ENCODE peak calls at places on chromosomes 7 and 10, in five cellular contexts. N is A549, L is HepG2, E is K562, T is GM12878. M is an unnamed sample.

GRCh38 chr7:89837515-89837914 is 316.8 kb upstream of the STEAP1 start:
- DNase-seq in E (no peak), N (no peak), L (no peak), T (no peak), M (no peak)

GRCh38 chr10:100725041-100725440 is 20.3 kb upstream of the PAX2 start:
- DNase-seq in E (no peak), N (no peak), T (no peak), L (no peak), M (peak)

GRCh38 chr10:103765981-103766380 is 89.4 kb downstream of the SH3PXD2A start:
- DNase-seq in L (no peak), E (no peak), N (no peak), T (no peak), M (no peak)

GRCh38 chr7:136053689-136054485 is 76.7 kb upstream of the MTPN start:
- DNase-seq in T (no peak), N (no peak), L (no peak), E (peak), M (no peak)

GRCh38 chr7:28921822-28922221 is 36.3 kb downstream of the TRIL start:
- DNase-seq in N (peak), T (no peak), L (peak), E (peak), M (peak)

GRCh38 chr10:52359466-52359865 is 45.4 kb downstream of the DKK1 start:
- DNase-seq in E (no peak), L (no peak), T (no peak), N (no peak), M (no peak)

GRCh38 chr10:123797813-123798212 is 93.8 kb downstream of the CPXM2 start:
- DNase-seq in L (no peak), T (no peak), E (no peak), N (no peak), M (peak)

GRCh38 chr7:27899601-27900000 is 159.6 kb downstream of the TAX1BP1 start:
- DNase-seq in T (no peak), L (no peak), E (no peak), N (no peak), M (no peak)

GRCh38 chr7:103113164-103113563 is 35.7 kb downstream of the NAPEPLD start:
- DNase-seq in E (no peak), T (no peak), L (no peak), N (peak), M (no peak)

GRCh38 chr7:111006691-111007090 is 84.2 kb upstream of the LRRN3 start:
- DNase-seq in L (no peak), T (no peak), E (no peak), N (no peak), M (no peak)

GRCh38 chr7:73891178-73891885 is 30.4 kb downstream of the TMEM270 start:
- DNase-seq in L (no peak), T (no peak), E (peak), N (peak), M (peak)

GRCh38 chr10:58089739-58090138 is 178.0 kb downstream of the IPMK start:
- DNase-seq in E (no peak), T (no peak), N (no peak), L (no peak), M (peak)

GRCh38 chr10:77554996-77555397 is 82.6 kb downstream of the KCNMA1 start:
- DNase-seq in N (no peak), T (no peak), L (no peak), E (no peak), M (no peak)

GRCh38 chr7:55140221-55140980 is 121.6 kb downstream of the EGFR start:
- DNase-seq in T (peak), L (no peak), E (no peak), N (no peak), M (no peak)

GRCh38 chr7:33726582-33726981 is 178.8 kb upstream of the BMPER start:
- DNase-seq in T (no peak), L (no peak), N (no peak), E (no peak), M (peak)

GRCh38 chr10:119205926-119206602 is 1.3 kb upstream of the GRK5 start:
- DNase-seq in E (peak), L (peak), N (peak), T (no peak), M (peak)

GRCh38 chr10:117007080-117007479 is 2.1 kb upstream of the SHTN1 start:
- DNase-seq in T (no peak), E (peak), N (peak), L (peak), M (no peak)

GRCh38 chr10:4254101-4254994 is 469.3 kb upstream of the KLF6 start:
- DNase-seq in L (no peak), T (no peak), N (no peak), E (no peak), M (no peak)

GRCh38 chr10:44968101-44968886 is 8.7 kb downstream of the RASSF4 start:
- DNase-seq in L (no peak), N (no peak), E (no peak), T (no peak), M (no peak)

GRCh38 chr10:127942811-127943210 is 35.9 kb downstream of the PTPRE start:
- DNase-seq in T (no peak), E (no peak), N (no peak), L (no peak), M (no peak)
- TF ChIP-seq JUNB in T (no peak), E (no peak), N (no peak), L (no peak), M (no peak)

DNA sequence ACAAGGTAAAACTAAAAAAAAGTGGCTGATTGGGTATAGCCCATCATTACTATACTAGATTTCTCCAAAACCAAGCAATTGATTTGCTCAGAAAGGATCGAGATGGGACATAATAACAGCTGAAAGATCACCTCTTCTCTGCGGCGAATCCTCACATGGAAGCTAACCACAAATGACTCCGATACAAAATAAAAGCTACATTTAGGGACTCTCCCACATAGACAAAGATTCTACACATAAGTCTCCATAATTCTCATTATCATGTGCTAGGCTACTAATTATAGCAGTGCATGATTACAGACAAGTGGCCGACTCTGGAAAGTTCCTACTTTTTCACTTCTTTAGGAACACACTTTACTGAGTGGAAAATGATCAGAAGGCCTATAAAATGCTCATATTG is 116.9 kb downstream of the RSU1 start:
- DNase-seq in L (no peak), N (no peak), T (no peak), E (no peak), M (no peak)
- TF ChIP-seq JUNB in L (no peak), N (no peak), T (no peak), E (no peak), M (no peak)

DNA sequence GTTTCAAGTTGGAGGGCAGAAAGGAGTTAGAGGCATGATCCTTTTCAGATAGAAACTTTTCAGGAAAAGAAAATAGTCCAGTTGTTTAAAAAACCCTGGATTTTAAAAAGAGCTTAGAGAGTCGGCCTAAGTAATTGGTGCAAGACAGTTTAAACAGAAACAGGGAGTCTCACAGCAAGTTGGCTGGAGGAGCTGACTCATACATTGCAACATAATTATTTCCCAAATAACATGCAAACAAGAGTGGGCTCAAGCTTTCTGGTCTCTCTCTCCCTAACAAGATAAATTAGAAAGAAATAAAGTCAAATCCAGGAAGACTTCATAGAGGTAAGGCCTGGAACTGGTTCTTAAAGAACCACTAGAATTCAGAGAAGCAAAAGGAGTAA is 100.3 kb upstream of the AGBL3 start:
- DNase-seq in N (peak), E (no peak), L (peak), T (no peak), M (no peak)
- TF ChIP-seq JUNB in N (peak), E (no peak), L (no peak), T (no peak), M (no peak)

GRCh38 chr7:155357573-155358041 is 59.9 kb downstream of the INSIG1 start:
- DNase-seq in N (no peak), T (no peak), E (no peak), L (no peak), M (no peak)

GRCh38 chr7:155358066-155358947 is 60.6 kb downstream of the INSIG1 start:
- DNase-seq in L (no peak), N (no peak), T (no peak), E (no peak), M (no peak)

GRCh38 chr7:155355176-155355575 is 57.5 kb downstream of the INSIG1 start:
- DNase-seq in T (no peak), E (no peak), L (no peak), N (no peak), M (no peak)

GRCh38 chr7:155355745-155356144 is 58.1 kb downstream of the INSIG1 start:
- DNase-seq in T (no peak), E (no peak), L (no peak), N (no peak), M (no peak)

DNA sequence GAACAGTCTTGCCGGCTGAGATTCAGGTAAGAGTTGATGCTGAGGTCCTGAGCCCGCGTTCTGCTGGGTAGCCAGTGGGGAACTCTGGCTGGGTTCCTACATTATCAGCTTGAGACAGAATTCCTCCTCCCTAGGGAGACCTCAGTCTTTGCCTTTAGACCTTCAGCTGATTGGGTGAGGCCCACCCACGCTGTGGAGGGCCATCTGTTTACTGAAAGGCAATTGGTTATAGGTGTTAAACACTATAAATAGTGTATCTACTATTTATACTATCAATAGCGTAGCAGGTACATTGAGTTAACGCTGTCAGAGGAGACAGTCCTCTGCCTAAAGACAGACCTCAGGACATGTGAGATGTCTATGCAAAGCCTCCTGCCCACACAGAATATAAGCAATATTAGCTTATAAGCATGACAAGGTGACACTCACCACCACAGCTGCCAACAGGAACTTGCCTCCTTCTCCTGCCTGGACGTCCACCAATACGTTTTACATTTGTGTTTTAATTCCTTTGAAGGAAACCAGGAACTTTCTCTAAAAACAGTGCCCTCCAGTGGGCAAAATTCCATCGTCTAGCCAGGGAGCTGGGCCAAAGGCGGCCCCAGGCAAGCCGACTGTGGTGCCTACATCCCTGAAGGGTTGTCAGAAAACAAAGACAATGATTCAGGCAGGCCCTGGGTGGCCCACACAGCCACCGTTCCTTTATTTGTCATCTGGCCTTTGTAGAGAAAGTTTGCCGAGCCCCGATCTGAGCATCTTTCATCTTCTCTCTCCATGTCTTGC is 58.8 kb downstream of the INSIG1 start:
- DNase-seq in T (no peak), E (peak), N (peak), L (peak), M (peak)
- TF ChIP-seq JUNB in T (no peak), E (no peak), N (no peak), L (no peak), M (no peak)